ENCODE peak calls at places on chromosomes 1 and 21, in eight cellular contexts. O is right cardiac atrium, S is NCI-H748 treated with DMSO at 0.1 percent for 48 hours, J is BJ, Y is AG10803, A is germinal center, U is non-pigmented ciliary epithelial cell, Q is amniotic epithelial cell. T is an unnamed sample.

GRCh38 chr21:41965045-41965444 is 11.2 kb upstream of the C2CD2 start:
- DNase-seq in Q (no peak), S (peak; percentile 66), O (no peak), U (no peak), J (no peak), A (no peak), Y (no peak), T (no peak)

GRCh38 chr1:226132731-226133503 is 53.6 kb downstream of the ACBD3 start:
- DNase-seq in S (no peak), Y (no peak), Q (no peak), J (no peak), O (no peak), U (no peak), A (no peak), T (no peak)

GRCh38 chr1:54309631-54310366 is 96.4 kb downstream of the SSBP3 start:
- DNase-seq in U (no peak), Q (no peak), S (peak; percentile 22), O (no peak), J (no peak), A (no peak), Y (no peak), T (no peak)

GRCh38 chr1:168110896-168111545 is 25.7 kb downstream of the GPR161 start:
- DNase-seq in U (no peak), A (no peak), O (no peak), Q (no peak), J (no peak), Y (peak; percentile 8), S (no peak), T (no peak)

GRCh38 chr21:45507888-45508508 is 34.2 kb downstream of the SLC19A1 start:
- DNase-seq in U (no peak), S (no peak), Q (no peak), Y (no peak), J (no peak), O (peak; percentile 5), A (no peak), T (no peak)

GRCh38 chr1:233844697-233845096 is 59.8 kb upstream of the SLC35F3 start:
- DNase-seq in Y (no peak), Q (no peak), U (peak; percentile 9), O (no peak), J (no peak), S (no peak), A (no peak), T (no peak)

GRCh38 chr1:164064501-164064900 is 494.5 kb upstream of the PBX1 start:
- DNase-seq in Q (peak; percentile 35), U (peak; percentile 10), Y (peak; percentile 1), A (no peak), O (no peak), S (no peak), J (no peak), T (no peak)

GRCh38 chr1:164891615-164892014 is 332.6 kb downstream of the PBX1 start:
- DNase-seq in J (no peak), Q (no peak), Y (no peak), A (no peak), S (no peak), O (no peak), U (no peak), T (no peak)

GRCh38 chr1:29999595-29999994 is 723.8 kb downstream of the MATN1 start:
- DNase-seq in O (no peak), S (no peak), A (no peak), J (no peak), Q (no peak), U (no peak), Y (no peak), T (no peak)

GRCh38 chr1:174296309-174296708 is 137.0 kb downstream of the RABGAP1L start:
- DNase-seq in S (no peak), A (no peak), J (no peak), O (no peak), Y (no peak), Q (no peak), U (no peak), T (no peak)

GRCh38 chr21:26519142-26519541 is 53.9 kb downstream of the CYYR1 start:
- DNase-seq in O (no peak), U (no peak), J (no peak), Q (no peak), Y (no peak), A (no peak), S (no peak), T (no peak)

GRCh38 chr1:230682274-230682673 is 31.6 kb downstream of the AGT start:
- DNase-seq in Q (no peak), Y (no peak), J (no peak), U (no peak), S (no peak), O (no peak), A (no peak), T (no peak)

GRCh38 chr1:181033128-181033798 is 520 bp upstream of the MR1 start:
- DNase-seq in S (no peak), Q (peak; percentile 47), U (no peak), O (peak; percentile 27), Y (peak; percentile 69), A (peak; percentile 27), J (no peak), T (no peak)

GRCh38 chr21:36217711-36218110 is 61.1 kb downstream of the DOP1B start:
- DNase-seq in A (no peak), O (no peak), J (no peak), Q (no peak), Y (no peak), S (no peak), U (no peak), T (no peak)

GRCh38 chr21:42097860-42098259 is 26.7 kb downstream of the UMODL1 start:
- DNase-seq in A (no peak), S (no peak), U (peak; percentile 94), Q (peak; percentile 94), O (peak; percentile 36), J (peak; percentile 91), Y (peak; percentile 97), T (peak; percentile 86)

GRCh38 chr1:145926706-145927072 is 595 bp downstream of the RBM8A start:
- DNase-seq in A (no peak), O (no peak), Y (no peak), S (no peak), U (no peak), J (no peak), Q (no peak), T (no peak)

GRCh38 chr1:182629674-182630073 is 25.5 kb upstream of the RGS16 start:
- DNase-seq in Q (no peak), A (peak; percentile 40), U (no peak), Y (no peak), S (no peak), J (no peak), O (no peak), T (no peak)

GRCh38 chr1:202189919-202190715 is 3.5 kb upstream of the LGR6 start:
- DNase-seq in Q (no peak), Y (no peak), S (no peak), J (no peak), U (no peak), A (no peak), O (no peak), T (peak; percentile 32)

GRCh38 chr1:187454010-187454409 is 625.3 kb downstream of the PLA2G4A start:
- DNase-seq in Y (no peak), Q (no peak), S (no peak), O (no peak), J (no peak), A (no peak), U (no peak), T (no peak)

GRCh38 chr1:29626066-29626465 is 389.7 kb downstream of the PTPRU start:
- DNase-seq in O (no peak), S (no peak), U (no peak), Q (no peak), Y (no peak), J (no peak), A (no peak), T (no peak)

GRCh38 chr1:9295884-9296283 is 3.2 kb downstream of the SPSB1 start:
- DNase-seq in J (no peak), A (no peak), Q (no peak), U (no peak), O (no peak), S (no peak), Y (no peak), T (no peak)

GRCh38 chr1:115807723-115808122 is 33.2 kb downstream of the NHLH2 start:
- DNase-seq in J (peak; percentile 18), S (peak; percentile 51), A (peak; percentile 36), Y (peak; percentile 80), O (no peak), Q (peak; percentile 71), U (peak; percentile 35), T (peak; percentile 52)

GRCh38 chr1:50644447-50645105 is 221.3 kb upstream of the DMRTA2 start:
- DNase-seq in S (no peak), U (no peak), Q (no peak), O (no peak), A (no peak), Y (no peak), J (peak; percentile 19), T (no peak)

GRCh38 chr1:87336623-87337067 is 8.0 kb downstream of the LMO4 start:
- DNase-seq in U (no peak), O (no peak), J (no peak), S (no peak), A (no peak), Y (no peak), Q (no peak), T (no peak)

GRCh38 chr1:185400057-185400456 is 83.0 kb upstream of the IVNS1ABP start:
- DNase-seq in U (peak; percentile 54), S (no peak), J (peak; percentile 51), Q (peak; percentile 64), O (no peak), A (no peak), Y (peak; percentile 78), T (peak; percentile 50)

GRCh38 chr1:31099283-31100063 is 34.0 kb upstream of the PUM1 start:
- DNase-seq in Y (no peak), U (no peak), S (no peak), A (no peak), O (no peak), J (no peak), Q (no peak), T (no peak)

GRCh38 chr1:107895403-107896181 is 69.4 kb downstream of the VAV3 start:
- DNase-seq in Y (no peak), J (no peak), U (no peak), S (no peak), A (no peak), Q (no peak), O (no peak), T (no peak)

GRCh38 chr21:40512590-40512989 is 334.4 kb downstream of the DSCAM start:
- DNase-seq in J (no peak), U (no peak), Y (no peak), S (no peak), A (no peak), O (no peak), Q (no peak), T (no peak)

GRCh38 chr1:164853146-164853545 is 294.2 kb downstream of the PBX1 start:
- DNase-seq in Y (no peak), J (no peak), S (no peak), Q (no peak), U (no peak), A (no peak), O (no peak), T (no peak)

GRCh38 chr1:7249516-7249915 is 464.3 kb downstream of the CAMTA1 start:
- DNase-seq in A (no peak), J (no peak), O (no peak), U (no peak), Y (no peak), Q (no peak), S (no peak), T (no peak)